ENCODE peak calls at places on chromosomes 13 and 19, in ten cellular contexts. N is IMR-90, X is body of pancreas, H is glutamatergic neuron, Y is neural crest cell, L is H1, O is BJ, J is gastrocnemius medialis, T is ovary, C is progenitor cell of endocrine pancreas. K is an unnamed sample.
A peak's percentile ranks its signal among the peaks of the same experiment; 100 is the strongest.

GRCh38 chr13:73200432-73200831 is 141.6 kb downstream of the KLF5 start:
- DNase-seq in N (peak; percentile 49), X (peak; percentile 36), H (no peak), Y (no peak), L (no peak), O (no peak), J (no peak), T (no peak), C (no peak), K (no peak)

GRCh38 chr19:16527971-16528521 is 14.2 kb downstream of the CHERP start:
- DNase-seq in N (no peak), X (peak; percentile 46), H (peak; percentile 63), Y (peak; percentile 16), L (no peak), O (no peak), J (no peak), T (no peak), C (no peak), K (no peak)

GRCh38 chr13:58531614-58532013 is 900.1 kb downstream of the PCDH17 start:
- DNase-seq in N (no peak), X (no peak), H (no peak), Y (no peak), L (no peak), O (no peak), J (no peak), T (no peak), C (no peak), K (no peak)

GRCh38 chr19:50325310-50326100 is 3.7 kb downstream of the KCNC3 start:
- DNase-seq in N (peak; percentile 13), X (peak; percentile 85), H (peak; percentile 97), Y (peak; percentile 87), L (peak; percentile 92), O (no peak), J (peak; percentile 44), T (no peak), C (peak; percentile 84), K (peak; percentile 100)

GRCh38 chr13:66076417-66076816 is 1153.7 kb downstream of the PCDH9 start:
- DNase-seq in N (peak; percentile 84), X (no peak), H (no peak), Y (no peak), L (no peak), O (no peak), J (no peak), T (no peak), C (no peak), K (no peak)

GRCh38 chr19:15304140-15304705 is 28.1 kb downstream of the BRD4 start:
- DNase-seq in N (no peak), X (no peak), H (no peak), Y (no peak), L (no peak), O (no peak), J (peak; percentile 48), T (no peak), C (no peak), K (no peak)

GRCh38 chr19:18271433-18271841 is 2.8 kb downstream of the IQCN start:
- DNase-seq in N (no peak), X (no peak), H (no peak), Y (no peak), L (no peak), O (no peak), J (no peak), T (peak; percentile 62), C (no peak), K (no peak)

GRCh38 chr13:112467236-112467635 is 91.1 kb downstream of the SPACA7 start:
- DNase-seq in N (no peak), X (no peak), H (no peak), Y (no peak), L (no peak), O (no peak), J (no peak), T (no peak), C (no peak), K (no peak)

GRCh38 chr19:47512948-47513319 is 1.9 kb downstream of the NAPA start:
- DNase-seq in N (no peak), X (no peak), H (no peak), Y (no peak), L (no peak), O (no peak), J (no peak), T (no peak), C (no peak), K (no peak)

GRCh38 chr19:42540071-42540553 is 11.8 kb upstream of the CEACAM1 start:
- DNase-seq in N (no peak), X (no peak), H (peak; percentile 52), Y (no peak), L (no peak), O (no peak), J (no peak), T (no peak), C (no peak), K (no peak)

GRCh38 chr13:108508263-108508662 is 121.1 kb upstream of the MYO16 start:
- DNase-seq in N (peak; percentile 29), X (no peak), H (no peak), Y (no peak), L (no peak), O (no peak), J (no peak), T (no peak), C (no peak), K (no peak)
- TF ChIP-seq CTCF in N (peak; percentile 51), X (no peak), H (peak; percentile 46), Y (peak; percentile 65), L (no peak), O (no peak), J (no peak), T (no peak), C (peak; percentile 61), K (peak; percentile 15)

GRCh38 chr13:45918597-45918996 is 67.0 kb upstream of the SIAH3 start:
- DNase-seq in N (no peak), X (no peak), H (no peak), Y (no peak), L (no peak), O (no peak), J (no peak), T (no peak), C (no peak), K (no peak)
- TF ChIP-seq CTCF in N (no peak), X (no peak), H (no peak), Y (no peak), L (no peak), O (no peak), J (no peak), T (no peak), C (no peak), K (no peak)

GRCh38 chr19:35621708-35622107 is 7.1 kb upstream of the RBM42 start:
- DNase-seq in N (no peak), X (no peak), H (no peak), Y (no peak), L (no peak), O (no peak), J (no peak), T (no peak), C (no peak), K (no peak)

GRCh38 chr19:35619290-35619923 is 6.9 kb downstream of the HAUS5 start:
- DNase-seq in N (no peak), X (no peak), H (no peak), Y (no peak), L (no peak), O (no peak), J (no peak), T (no peak), C (no peak), K (no peak)

GRCh38 chr19:35623327-35624010 is 5.4 kb upstream of the RBM42 start:
- DNase-seq in N (no peak), X (no peak), H (no peak), Y (no peak), L (no peak), O (no peak), J (no peak), T (no peak), C (no peak), K (no peak)

GRCh38 chr19:35620001-35620400 is 7.5 kb downstream of the HAUS5 start:
- DNase-seq in N (no peak), X (no peak), H (no peak), Y (no peak), L (no peak), O (no peak), J (no peak), T (no peak), C (no peak), K (no peak)

GRCh38 chr19:35622750-35623149 is 6.1 kb upstream of the RBM42 start:
- DNase-seq in N (no peak), X (no peak), H (no peak), Y (no peak), L (no peak), O (no peak), J (no peak), T (no peak), C (no peak), K (no peak)
- TF ChIP-seq CTCF in N (no peak), X (no peak), H (no peak), Y (no peak), L (no peak), O (no peak), J (no peak), T (no peak), C (no peak), K (no peak)

GRCh38 chr19:58380736-58381459 is at the start of gene ZNF837:
- DNase-seq in N (peak; percentile 100), X (peak; percentile 100), H (peak; percentile 94), Y (peak; percentile 92), L (peak; percentile 100), O (peak; percentile 100), J (peak; percentile 100), T (peak; percentile 99), C (peak; percentile 91), K (peak; percentile 68)
- TF ChIP-seq CTCF in N (no peak), X (no peak), H (no peak), Y (no peak), L (no peak), O (no peak), J (no peak), T (peak; percentile 52), C (no peak), K (no peak)

DNA sequence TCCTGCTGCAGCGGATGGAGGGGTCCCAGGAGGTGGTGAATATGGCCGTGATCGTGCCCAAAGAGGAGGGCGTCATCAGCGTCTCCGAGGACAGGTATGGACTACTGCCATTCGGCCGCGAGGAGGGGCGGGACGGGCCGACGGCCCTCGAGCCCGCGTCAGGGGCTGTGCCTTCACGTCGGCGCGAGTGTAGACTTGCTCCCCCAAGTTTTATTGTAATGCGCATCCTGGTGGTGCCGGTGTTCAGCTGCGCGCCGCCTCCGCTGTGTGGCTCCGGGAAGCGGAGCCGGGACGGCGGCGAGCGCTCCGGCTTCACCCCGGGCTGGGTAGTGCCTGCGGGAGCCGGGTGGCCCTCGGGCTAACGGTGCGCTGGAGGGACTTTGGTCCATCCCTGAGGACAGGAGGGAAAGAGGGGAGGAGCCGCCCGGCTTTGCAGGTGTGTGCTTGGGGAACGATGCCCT is 499 bp downstream of the WDFY2 start:
- DNase-seq in N (peak; percentile 37), X (peak; percentile 67), H (peak; percentile 69), Y (peak; percentile 53), L (peak; percentile 34), O (no peak), J (no peak), T (no peak), C (peak; percentile 53), K (no peak)
- TF ChIP-seq CTCF in N (no peak), X (no peak), H (no peak), Y (peak; percentile 21), L (no peak), O (peak; percentile 21), J (no peak), T (no peak), C (no peak), K (no peak)

DNA sequence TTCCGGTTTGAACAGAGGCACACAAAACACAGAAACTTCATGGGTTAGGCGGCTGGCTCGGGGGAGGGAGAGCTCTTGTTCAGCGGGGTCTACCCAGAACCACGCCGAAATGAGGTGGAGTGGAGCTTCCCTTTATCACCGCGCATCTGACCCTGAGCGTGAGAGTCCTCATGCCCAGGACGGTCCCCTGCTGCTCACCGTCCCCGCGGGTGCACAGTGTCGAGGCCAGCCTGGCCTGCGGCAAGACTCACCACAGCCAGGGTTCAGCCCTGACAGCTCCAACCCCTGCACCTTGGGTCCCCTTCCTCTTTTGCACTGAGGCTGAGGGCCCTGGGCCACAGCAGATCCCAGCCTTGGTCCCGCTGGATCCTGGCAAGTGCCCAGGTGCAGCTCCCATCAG is 169.4 kb downstream of the URI1 start:
- DNase-seq in N (no peak), X (no peak), H (no peak), Y (no peak), L (no peak), O (no peak), J (no peak), T (no peak), C (no peak), K (no peak)
- TF ChIP-seq CTCF in N (no peak), X (no peak), H (no peak), Y (no peak), L (no peak), O (no peak), J (no peak), T (no peak), C (no peak), K (no peak)